ENCODE peak calls at places on chromosomes 6 and 20, in four cellular contexts. One of them, this sample, is unnamed.

GRCh38 chr6:7446644-7447325 is 57.2 kb downstream of the RIOK1 start:
- DNase-seq in HCT116: no peak
- DNase-seq in heart left ventricle: no peak
- DNase-seq in esophagus squamous epithelium: no peak
- DNase-seq in this sample: no peak

GRCh38 chr20:16290358-16290757 is 282.9 kb downstream of the KIF16B start:
- DNase-seq in HCT116: no peak
- DNase-seq in heart left ventricle: no peak
- DNase-seq in esophagus squamous epithelium: no peak
- DNase-seq in this sample: no peak

GRCh38 chr20:4671015-4671414 is 50.7 kb upstream of the PRND start:
- DNase-seq in HCT116: no peak
- DNase-seq in heart left ventricle: no peak
- DNase-seq in esophagus squamous epithelium: no peak
- DNase-seq in this sample: no peak

GRCh38 chr6:65045801-65046200 is 661.2 kb downstream of the EYS start:
- DNase-seq in HCT116: no peak
- DNase-seq in heart left ventricle: no peak
- DNase-seq in esophagus squamous epithelium: no peak
- DNase-seq in this sample: no peak

GRCh38 chr20:11569163-11569562 is 348.5 kb upstream of the BTBD3 start:
- DNase-seq in HCT116: no peak
- DNase-seq in heart left ventricle: no peak
- DNase-seq in esophagus squamous epithelium: no peak
- DNase-seq in this sample: no peak

GRCh38 chr6:11462742-11463414 is 74.7 kb upstream of the TMEM170B start:
- DNase-seq in HCT116: no peak
- DNase-seq in heart left ventricle: no peak
- DNase-seq in esophagus squamous epithelium: no peak
- DNase-seq in this sample: no peak

GRCh38 chr20:38065764-38066375 is 32.3 kb downstream of the RPRD1B start:
- DNase-seq in HCT116: no peak
- DNase-seq in heart left ventricle: no peak
- DNase-seq in esophagus squamous epithelium: no peak
- DNase-seq in this sample: no peak

GRCh38 chr6:32118782-32119628 is 9.0 kb downstream of the ATF6B start:
- DNase-seq in HCT116: peak
- DNase-seq in heart left ventricle: peak
- DNase-seq in esophagus squamous epithelium: peak
- DNase-seq in this sample: peak

GRCh38 chr20:58416832-58417231 is 27.8 kb downstream of the VAPB start:
- DNase-seq in HCT116: no peak
- DNase-seq in heart left ventricle: no peak
- DNase-seq in esophagus squamous epithelium: no peak
- DNase-seq in this sample: no peak

GRCh38 chr6:6886160-6886885 is 221.4 kb upstream of the RREB1 start:
- DNase-seq in HCT116: no peak
- DNase-seq in heart left ventricle: no peak
- DNase-seq in esophagus squamous epithelium: no peak
- DNase-seq in this sample: peak

GRCh38 chr6:33312361-33313104 is 1.3 kb downstream of the TAPBP start:
- DNase-seq in HCT116: peak
- DNase-seq in heart left ventricle: peak
- DNase-seq in esophagus squamous epithelium: no peak
- DNase-seq in this sample: peak

GRCh38 chr6:37779111-37779800 is 40.3 kb upstream of the ZFAND3 start:
- DNase-seq in HCT116: no peak
- DNase-seq in heart left ventricle: no peak
- DNase-seq in esophagus squamous epithelium: no peak
- DNase-seq in this sample: no peak

GRCh38 chr6:54014440-54014839 is 96.8 kb upstream of the MLIP start:
- DNase-seq in HCT116: no peak
- DNase-seq in heart left ventricle: no peak
- DNase-seq in esophagus squamous epithelium: no peak
- DNase-seq in this sample: no peak

GRCh38 chr6:25576920-25577319 is 75.1 kb upstream of the SCGN start:
- DNase-seq in HCT116: no peak
- DNase-seq in heart left ventricle: no peak
- DNase-seq in esophagus squamous epithelium: no peak
- DNase-seq in this sample: no peak

GRCh38 chr6:35668708-35669440 is 19.8 kb downstream of the FKBP5 start:
- DNase-seq in HCT116: no peak
- DNase-seq in heart left ventricle: no peak
- DNase-seq in esophagus squamous epithelium: no peak
- DNase-seq in this sample: no peak

GRCh38 chr6:116251568-116252384 is 2.1 kb downstream of the TSPYL4 start:
- DNase-seq in HCT116: no peak
- DNase-seq in heart left ventricle: no peak
- DNase-seq in esophagus squamous epithelium: no peak
- DNase-seq in this sample: no peak

GRCh38 chr20:8287328-8287727 is 155.3 kb downstream of the PLCB1 start:
- DNase-seq in HCT116: no peak
- DNase-seq in heart left ventricle: no peak
- DNase-seq in esophagus squamous epithelium: no peak
- DNase-seq in this sample: no peak

GRCh38 chr20:57330998-57331397 is 1.4 kb downstream of the SPO11 start:
- DNase-seq in HCT116: no peak
- DNase-seq in heart left ventricle: no peak
- DNase-seq in esophagus squamous epithelium: no peak
- DNase-seq in this sample: no peak

GRCh38 chr6:141463237-141463977 is 669.3 kb upstream of the GJE1 start:
- DNase-seq in HCT116: no peak
- DNase-seq in heart left ventricle: no peak
- DNase-seq in esophagus squamous epithelium: no peak
- DNase-seq in this sample: no peak

GRCh38 chr6:164252952-164253351 is 838.4 kb downstream of the QKI start:
- DNase-seq in HCT116: no peak
- DNase-seq in heart left ventricle: no peak
- DNase-seq in esophagus squamous epithelium: no peak
- DNase-seq in this sample: no peak

GRCh38 chr6:4355241-4355640 is 219.9 kb upstream of the ECI2 start:
- DNase-seq in HCT116: peak
- DNase-seq in heart left ventricle: no peak
- DNase-seq in esophagus squamous epithelium: no peak
- DNase-seq in this sample: no peak

GRCh38 chr6:155303361-155303870 is 10.9 kb downstream of the TFB1M start:
- DNase-seq in HCT116: no peak
- DNase-seq in heart left ventricle: no peak
- DNase-seq in esophagus squamous epithelium: no peak
- DNase-seq in this sample: no peak

GRCh38 chr20:38061109-38061508 is 27.6 kb downstream of the RPRD1B start:
- DNase-seq in HCT116: no peak
- DNase-seq in heart left ventricle: no peak
- DNase-seq in esophagus squamous epithelium: no peak
- DNase-seq in this sample: no peak

GRCh38 chr20:50224553-50225255 is 34.1 kb downstream of the CEBPB start:
- DNase-seq in HCT116: no peak
- DNase-seq in heart left ventricle: peak
- DNase-seq in esophagus squamous epithelium: no peak
- DNase-seq in this sample: peak

GRCh38 chr20:63628246-63628975 is 1.5 kb upstream of the GMEB2 start:
- DNase-seq in HCT116: peak
- DNase-seq in heart left ventricle: peak
- DNase-seq in esophagus squamous epithelium: no peak
- DNase-seq in this sample: peak
- TF ChIP-seq POLR2A in HCT116: peak
- TF ChIP-seq POLR2A in heart left ventricle: no peak
- TF ChIP-seq POLR2A in esophagus squamous epithelium: no peak
- TF ChIP-seq POLR2A in this sample: peak

DNA sequence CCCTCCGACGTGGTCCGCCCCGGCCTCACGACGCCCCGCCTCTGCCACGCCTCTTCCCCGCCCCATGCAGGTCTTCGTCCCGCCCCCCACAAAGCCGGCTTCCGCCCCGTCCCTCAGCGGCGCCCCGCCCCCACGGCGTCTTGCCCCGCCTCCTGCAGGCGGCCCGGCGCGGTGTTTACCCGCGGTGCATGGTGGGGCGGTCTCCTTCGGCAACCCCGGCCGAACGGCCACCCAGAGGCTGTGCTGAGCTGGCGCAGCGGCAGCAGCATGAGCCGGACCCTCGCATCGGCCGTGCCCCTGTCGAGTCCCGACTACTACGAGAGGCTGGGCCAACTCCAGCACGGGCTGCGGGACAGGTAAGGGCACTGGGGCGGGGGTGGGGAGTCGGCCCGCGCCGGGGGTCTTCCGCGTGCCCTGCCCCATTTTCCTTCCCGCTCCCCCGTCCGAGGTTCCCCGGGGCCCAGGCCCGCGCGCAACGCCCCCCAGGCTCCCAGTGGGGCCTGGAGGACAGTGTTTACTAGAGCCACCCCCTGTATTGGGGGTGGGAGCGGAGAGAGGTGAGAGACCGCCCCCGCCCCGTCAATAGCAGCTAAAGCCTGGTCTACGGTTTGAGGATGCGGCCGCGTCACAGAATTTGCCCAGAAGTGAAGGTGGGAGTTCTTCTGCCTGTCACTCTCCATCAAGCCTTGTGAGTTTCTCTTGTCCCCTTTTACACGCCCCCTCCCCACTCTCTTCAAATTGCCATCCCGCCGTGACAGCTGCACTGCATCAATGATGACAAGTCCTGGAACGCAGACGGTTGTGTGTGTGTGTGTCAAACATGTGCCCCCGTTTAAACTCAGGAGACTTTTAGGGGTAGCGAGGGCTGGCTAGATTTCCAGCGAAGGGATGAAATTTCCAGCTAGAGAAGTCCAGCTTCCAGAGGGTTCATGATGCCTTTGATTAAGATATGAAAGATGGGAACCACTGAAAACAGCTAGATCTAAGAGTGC is at the start of gene KIZ:
- DNase-seq in HCT116: peak
- DNase-seq in heart left ventricle: peak
- DNase-seq in esophagus squamous epithelium: peak
- DNase-seq in this sample: peak
- TF ChIP-seq POLR2A in HCT116: peak
- TF ChIP-seq POLR2A in heart left ventricle: peak
- TF ChIP-seq POLR2A in esophagus squamous epithelium: no peak
- TF ChIP-seq POLR2A in this sample: peak

GRCh38 chr20:48826064-48826463 is 1.7 kb downstream of the PREX1 start:
- DNase-seq in HCT116: no peak
- DNase-seq in heart left ventricle: no peak
- DNase-seq in esophagus squamous epithelium: no peak
- DNase-seq in this sample: no peak
- TF ChIP-seq POLR2A in HCT116: no peak
- TF ChIP-seq POLR2A in heart left ventricle: no peak
- TF ChIP-seq POLR2A in esophagus squamous epithelium: no peak
- TF ChIP-seq POLR2A in this sample: no peak

DNA sequence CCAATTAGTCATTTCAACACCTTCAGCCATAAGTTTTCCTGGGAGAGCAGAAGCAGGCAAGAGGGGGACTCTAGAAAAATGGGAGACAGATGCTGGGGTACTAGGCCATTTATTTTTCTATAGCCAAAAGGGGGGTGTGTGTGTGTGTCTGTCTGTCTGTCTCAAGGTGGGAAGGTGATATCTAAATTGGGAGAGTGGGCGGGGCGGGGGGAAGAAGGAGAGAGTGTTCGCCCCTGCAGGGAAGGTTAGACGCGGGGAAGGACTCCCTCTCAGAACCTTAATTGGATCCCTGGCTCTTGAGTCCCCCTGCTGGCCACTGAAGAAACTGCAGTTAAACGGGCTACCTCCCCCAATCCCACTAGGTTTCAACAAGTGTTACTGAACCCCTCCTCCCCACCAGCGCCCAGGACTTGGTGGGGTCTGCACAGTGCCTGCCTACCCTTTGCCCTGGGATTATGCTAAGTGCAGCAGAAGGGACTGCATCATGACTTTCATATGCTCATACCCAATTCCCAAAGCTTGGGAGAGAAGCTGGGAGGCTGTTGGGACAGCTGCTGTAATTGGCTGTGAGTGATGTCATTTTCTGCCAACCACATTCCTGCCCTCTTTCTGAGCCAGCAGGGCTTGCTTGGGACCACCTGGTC is 45.8 kb downstream of the FOXP4 start:
- DNase-seq in HCT116: peak
- DNase-seq in heart left ventricle: peak
- DNase-seq in esophagus squamous epithelium: no peak
- DNase-seq in this sample: peak
- TF ChIP-seq POLR2A in HCT116: no peak
- TF ChIP-seq POLR2A in heart left ventricle: peak
- TF ChIP-seq POLR2A in esophagus squamous epithelium: no peak
- TF ChIP-seq POLR2A in this sample: no peak

DNA sequence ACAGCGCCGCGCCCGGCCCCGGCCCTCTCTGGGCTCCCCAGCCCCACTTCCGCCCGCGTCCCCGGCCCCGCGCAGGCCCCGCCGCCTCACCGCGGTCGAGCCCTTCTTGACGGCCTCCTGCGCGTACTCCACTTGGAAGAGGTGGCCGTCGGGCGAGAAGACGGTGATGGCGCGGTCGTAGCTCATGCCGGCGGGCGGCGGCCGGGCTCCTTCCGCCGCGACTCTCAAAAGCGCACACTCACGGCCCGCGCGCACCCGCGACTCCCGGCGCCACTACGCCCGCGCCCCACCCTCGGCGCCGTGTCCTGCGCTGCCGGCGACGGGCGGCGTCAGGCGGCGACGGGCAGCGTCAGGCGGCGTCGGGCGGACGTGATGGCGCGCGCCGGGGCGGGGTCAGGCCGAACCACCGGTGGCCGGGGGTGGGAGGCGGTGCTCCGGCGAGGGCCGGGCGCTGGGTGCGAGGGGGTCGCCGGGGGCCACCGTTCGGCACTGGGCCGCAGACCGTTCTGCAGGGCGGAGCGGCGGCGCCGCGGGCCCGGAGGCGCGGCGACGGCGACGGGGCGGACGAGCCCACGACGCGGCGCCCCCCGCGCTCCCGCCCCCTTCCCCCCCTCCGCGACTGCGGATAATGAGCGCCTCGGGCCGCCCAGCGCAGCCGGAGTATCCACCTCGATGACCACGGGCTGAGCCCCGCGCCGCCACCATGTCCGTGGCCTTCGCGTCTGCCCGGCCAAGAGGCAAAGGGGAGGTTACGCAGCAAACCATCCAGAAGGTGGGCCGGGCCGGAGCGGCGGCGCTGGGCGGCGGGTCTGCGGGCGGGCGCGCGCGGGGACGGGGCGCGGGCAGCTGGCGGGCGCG is at the start of the genes PSMA7 and SS18L1:
- DNase-seq in HCT116: peak
- DNase-seq in heart left ventricle: peak
- DNase-seq in esophagus squamous epithelium: no peak
- DNase-seq in this sample: peak
- TF ChIP-seq POLR2A in HCT116: peak
- TF ChIP-seq POLR2A in heart left ventricle: peak
- TF ChIP-seq POLR2A in esophagus squamous epithelium: no peak
- TF ChIP-seq POLR2A in this sample: peak

DNA sequence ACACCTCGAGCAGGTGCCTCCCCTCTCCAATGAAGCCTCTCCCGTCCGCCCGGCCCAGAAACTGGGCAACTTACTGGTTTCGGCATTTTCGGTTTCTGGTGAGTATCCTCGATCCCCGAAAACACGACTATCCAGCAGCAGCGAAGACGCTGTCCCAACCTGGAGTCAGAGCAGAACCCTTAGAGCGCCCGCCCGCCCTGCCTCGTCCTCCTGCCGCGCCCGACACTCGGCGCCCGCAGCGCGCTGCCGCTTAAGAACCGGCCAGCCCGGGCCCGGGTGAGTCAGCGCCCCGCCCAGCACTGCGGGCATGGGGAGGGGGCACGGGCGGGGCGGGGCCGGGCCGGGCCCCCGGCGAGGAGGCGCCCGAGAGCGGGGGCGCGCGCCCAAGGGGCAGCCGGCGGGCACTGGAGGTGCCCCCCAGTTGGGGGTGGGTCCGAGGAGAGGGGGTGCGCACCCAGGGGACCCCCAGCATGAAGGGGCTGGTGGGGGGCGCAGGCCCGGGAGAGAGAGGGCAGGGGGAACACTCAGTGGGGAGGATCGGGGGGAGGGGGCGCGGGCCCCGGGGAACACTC is 1.1 kb downstream of the EZR start:
- DNase-seq in HCT116: no peak
- DNase-seq in heart left ventricle: peak
- DNase-seq in esophagus squamous epithelium: peak
- DNase-seq in this sample: peak
- TF ChIP-seq POLR2A in HCT116: peak
- TF ChIP-seq POLR2A in heart left ventricle: peak
- TF ChIP-seq POLR2A in esophagus squamous epithelium: no peak
- TF ChIP-seq POLR2A in this sample: peak

This sample was measured in transverse colon.